ENCODE peak calls at places on chromosomes 11 and 22, in eight cellular contexts. One of them, this sample, is unnamed. For H3K4me1, the result is how much of the 10 kb centered on the place peaks cover.

GRCh38 chr11:6757373-6757967 is 14.3 kb downstream of the OR2AG2 start:
- DNase-seq in K562: peak
- DNase-seq in HepG2: peak
- DNase-seq in fibroblast of lung: peak
- DNase-seq in endothelial cell of umbilical vein: peak
- DNase-seq in mammary epithelial cell: peak
- DNase-seq in DND-41: peak
- DNase-seq in GM12878: no peak
- DNase-seq in this sample: peak

GRCh38 chr22:37442537-37442936 is 15.3 kb upstream of the ELFN2 start:
- DNase-seq in K562: no peak
- DNase-seq in HepG2: peak
- DNase-seq in fibroblast of lung: peak
- DNase-seq in endothelial cell of umbilical vein: no peak
- DNase-seq in mammary epithelial cell: peak
- DNase-seq in DND-41: no peak
- DNase-seq in GM12878: no peak
- DNase-seq in this sample: peak

GRCh38 chr11:41301023-41301422 is 158.4 kb downstream of the LRRC4C start:
- DNase-seq in K562: no peak
- DNase-seq in HepG2: no peak
- DNase-seq in fibroblast of lung: peak
- DNase-seq in endothelial cell of umbilical vein: no peak
- DNase-seq in mammary epithelial cell: no peak
- DNase-seq in DND-41: no peak
- DNase-seq in GM12878: no peak
- DNase-seq in this sample: peak

GRCh38 chr22:32803020-32803758 is 1.7 kb downstream of the TIMP3 start:
- DNase-seq in K562: no peak
- DNase-seq in HepG2: no peak
- DNase-seq in fibroblast of lung: peak
- DNase-seq in endothelial cell of umbilical vein: no peak
- DNase-seq in mammary epithelial cell: peak
- DNase-seq in DND-41: no peak
- DNase-seq in GM12878: no peak
- DNase-seq in this sample: no peak

GRCh38 chr22:22061085-22062077 is 78.8 kb upstream of the TOP3B start:
- DNase-seq in K562: no peak
- DNase-seq in HepG2: peak
- DNase-seq in fibroblast of lung: no peak
- DNase-seq in endothelial cell of umbilical vein: no peak
- DNase-seq in mammary epithelial cell: peak
- DNase-seq in DND-41: no peak
- DNase-seq in GM12878: no peak
- DNase-seq in this sample: peak

GRCh38 chr22:23098718-23099524 is 28.6 kb downstream of the GNAZ start:
- DNase-seq in K562: peak
- DNase-seq in HepG2: no peak
- DNase-seq in fibroblast of lung: peak
- DNase-seq in endothelial cell of umbilical vein: peak
- DNase-seq in mammary epithelial cell: no peak
- DNase-seq in DND-41: no peak
- DNase-seq in GM12878: no peak
- DNase-seq in this sample: peak

GRCh38 chr11:69954756-69955155 is 123.4 kb upstream of the ANO1 start:
- DNase-seq in K562: no peak
- DNase-seq in HepG2: no peak
- DNase-seq in fibroblast of lung: no peak
- DNase-seq in endothelial cell of umbilical vein: no peak
- DNase-seq in mammary epithelial cell: no peak
- DNase-seq in DND-41: no peak
- DNase-seq in GM12878: no peak
- DNase-seq in this sample: no peak

GRCh38 chr11:48043111-48043997 is 63.0 kb downstream of the PTPRJ start:
- DNase-seq in K562: no peak
- DNase-seq in HepG2: no peak
- DNase-seq in fibroblast of lung: no peak
- DNase-seq in endothelial cell of umbilical vein: no peak
- DNase-seq in mammary epithelial cell: no peak
- DNase-seq in DND-41: peak
- DNase-seq in GM12878: no peak
- DNase-seq in this sample: no peak

GRCh38 chr22:40107244-40107643 is 70.5 kb upstream of the TNRC6B start:
- DNase-seq in K562: no peak
- DNase-seq in HepG2: no peak
- DNase-seq in fibroblast of lung: no peak
- DNase-seq in endothelial cell of umbilical vein: no peak
- DNase-seq in mammary epithelial cell: no peak
- DNase-seq in DND-41: no peak
- DNase-seq in GM12878: no peak
- DNase-seq in this sample: no peak

GRCh38 chr11:112961751-112962747 is 829 bp downstream of the NCAM1 start:
- DNase-seq in K562: no peak
- DNase-seq in HepG2: no peak
- DNase-seq in fibroblast of lung: no peak
- DNase-seq in endothelial cell of umbilical vein: peak
- DNase-seq in mammary epithelial cell: no peak
- DNase-seq in DND-41: no peak
- DNase-seq in GM12878: no peak
- DNase-seq in this sample: peak

GRCh38 chr22:26502688-26503561 is 9.3 kb downstream of the TFIP11 start:
- DNase-seq in K562: no peak
- DNase-seq in HepG2: no peak
- DNase-seq in fibroblast of lung: peak
- DNase-seq in endothelial cell of umbilical vein: peak
- DNase-seq in mammary epithelial cell: peak
- DNase-seq in DND-41: peak
- DNase-seq in GM12878: no peak
- DNase-seq in this sample: peak

GRCh38 chr11:2779981-2780849 is 80.4 kb upstream of the KCNQ1OT1 start:
- DNase-seq in K562: no peak
- DNase-seq in HepG2: peak
- DNase-seq in fibroblast of lung: no peak
- DNase-seq in endothelial cell of umbilical vein: peak
- DNase-seq in mammary epithelial cell: no peak
- DNase-seq in DND-41: no peak
- DNase-seq in GM12878: no peak
- DNase-seq in this sample: no peak

GRCh38 chr11:75072582-75072981 is 24.1 kb downstream of the OR2AT4 start:
- DNase-seq in K562: no peak
- DNase-seq in HepG2: peak
- DNase-seq in fibroblast of lung: no peak
- DNase-seq in endothelial cell of umbilical vein: no peak
- DNase-seq in mammary epithelial cell: no peak
- DNase-seq in DND-41: no peak
- DNase-seq in GM12878: no peak
- DNase-seq in this sample: no peak

GRCh38 chr22:23058063-23058462 is 12.3 kb upstream of the GNAZ start:
- DNase-seq in K562: no peak
- DNase-seq in HepG2: no peak
- DNase-seq in fibroblast of lung: no peak
- DNase-seq in endothelial cell of umbilical vein: no peak
- DNase-seq in mammary epithelial cell: no peak
- DNase-seq in DND-41: no peak
- DNase-seq in GM12878: no peak
- DNase-seq in this sample: no peak

GRCh38 chr11:31812392-31813241 is 1.5 kb upstream of the PAX6 start:
- DNase-seq in K562: no peak
- DNase-seq in HepG2: peak
- DNase-seq in fibroblast of lung: peak
- DNase-seq in endothelial cell of umbilical vein: peak
- DNase-seq in mammary epithelial cell: no peak
- DNase-seq in DND-41: no peak
- DNase-seq in GM12878: no peak
- DNase-seq in this sample: no peak

GRCh38 chr11:64747961-64748715 is 4.2 kb upstream of the RASGRP2 start:
- DNase-seq in K562: no peak
- DNase-seq in HepG2: no peak
- DNase-seq in fibroblast of lung: peak
- DNase-seq in endothelial cell of umbilical vein: no peak
- DNase-seq in mammary epithelial cell: peak
- DNase-seq in DND-41: no peak
- DNase-seq in GM12878: no peak
- DNase-seq in this sample: no peak
- H3K4me1 ChIP-seq in K562: half or more
- H3K4me1 ChIP-seq in HepG2: under half
- H3K4me1 ChIP-seq in fibroblast of lung: under half
- H3K4me1 ChIP-seq in endothelial cell of umbilical vein: under half
- H3K4me1 ChIP-seq in mammary epithelial cell: under half
- H3K4me1 ChIP-seq in DND-41: under half
- H3K4me1 ChIP-seq in GM12878: under half
- H3K4me1 ChIP-seq in this sample: under half

GRCh38 chr11:111513240-111513605 is 1.0 kb upstream of the BTG4 start:
- DNase-seq in K562: no peak
- DNase-seq in HepG2: no peak
- DNase-seq in fibroblast of lung: no peak
- DNase-seq in endothelial cell of umbilical vein: peak
- DNase-seq in mammary epithelial cell: peak
- DNase-seq in DND-41: no peak
- DNase-seq in GM12878: no peak
- DNase-seq in this sample: no peak
- TF ChIP-seq EZH2 in K562: no peak
- TF ChIP-seq EZH2 in HepG2: no peak
- TF ChIP-seq EZH2 in fibroblast of lung: no peak
- TF ChIP-seq EZH2 in endothelial cell of umbilical vein: peak
- TF ChIP-seq EZH2 in mammary epithelial cell: no peak
- TF ChIP-seq EZH2 in DND-41: no peak
- TF ChIP-seq EZH2 in GM12878: no peak
- TF ChIP-seq EZH2 in this sample: no peak

DNA sequence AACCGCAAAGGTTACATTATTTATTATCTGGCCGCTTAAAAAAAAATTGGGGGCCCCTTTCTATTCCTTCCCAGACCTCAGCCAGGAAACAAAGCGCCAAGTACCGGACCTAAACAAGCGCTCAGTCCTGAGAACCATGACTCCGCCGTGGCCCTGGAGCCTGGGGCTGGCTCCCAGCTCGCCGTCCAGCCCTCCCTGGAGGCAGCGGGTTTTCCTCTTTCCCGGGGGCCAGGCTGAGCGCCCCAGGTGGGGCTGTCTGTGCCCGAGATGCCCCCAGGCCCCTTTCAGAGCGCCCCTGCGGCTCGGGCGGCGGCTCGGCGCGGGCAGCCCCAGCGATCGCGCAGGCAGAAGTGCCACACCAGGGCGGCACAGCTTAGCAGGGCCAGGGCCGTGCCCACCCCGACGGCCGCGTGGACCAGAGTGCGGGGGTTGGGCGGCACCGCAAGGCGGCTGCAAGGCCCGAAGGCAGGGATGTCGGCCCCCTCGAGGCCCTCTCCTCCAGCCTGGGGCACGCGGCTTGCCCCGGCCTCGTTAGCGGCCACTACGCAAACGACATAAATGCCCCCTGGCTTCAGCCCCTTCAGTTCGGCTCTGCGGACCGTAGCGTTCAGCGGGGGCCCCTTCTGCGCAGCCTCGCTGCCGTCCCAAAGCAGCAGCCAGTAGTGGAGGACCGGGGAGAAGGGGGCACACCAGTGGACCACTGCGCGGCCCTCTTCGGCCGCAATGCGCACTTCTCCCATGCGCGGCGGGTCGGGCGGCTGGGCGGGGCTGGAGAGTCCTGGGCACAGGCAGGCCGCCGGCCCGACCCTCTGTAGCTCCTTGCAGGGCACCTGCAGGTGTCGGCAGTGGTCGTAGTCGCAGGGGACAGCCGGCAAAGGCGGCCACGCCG is 1.6 kb downstream of the LRRN4CL start:
- DNase-seq in K562: no peak
- DNase-seq in HepG2: no peak
- DNase-seq in fibroblast of lung: no peak
- DNase-seq in endothelial cell of umbilical vein: no peak
- DNase-seq in mammary epithelial cell: no peak
- DNase-seq in DND-41: no peak
- DNase-seq in GM12878: no peak
- DNase-seq in this sample: no peak
- H3K27ac ChIP-seq in K562: no peak
- H3K27ac ChIP-seq in HepG2: no peak
- H3K27ac ChIP-seq in fibroblast of lung: no peak
- H3K27ac ChIP-seq in endothelial cell of umbilical vein: no peak
- H3K27ac ChIP-seq in mammary epithelial cell: no peak
- H3K27ac ChIP-seq in DND-41: no peak
- H3K27ac ChIP-seq in GM12878: no peak
- H3K27ac ChIP-seq in this sample: peak

GRCh38 chr22:44693756-44694155 is 8.2 kb upstream of the PRR5 start:
- DNase-seq in K562: no peak
- DNase-seq in HepG2: no peak
- DNase-seq in fibroblast of lung: no peak
- DNase-seq in endothelial cell of umbilical vein: no peak
- DNase-seq in mammary epithelial cell: no peak
- DNase-seq in DND-41: no peak
- DNase-seq in GM12878: no peak
- DNase-seq in this sample: no peak
- H3K4me1 ChIP-seq in K562: under half
- H3K4me1 ChIP-seq in HepG2: under half
- H3K4me1 ChIP-seq in fibroblast of lung: under half
- H3K4me1 ChIP-seq in endothelial cell of umbilical vein: under half
- H3K4me1 ChIP-seq in mammary epithelial cell: under half
- H3K4me1 ChIP-seq in DND-41: under half
- H3K4me1 ChIP-seq in GM12878: under half
- H3K4me1 ChIP-seq in this sample: under half

DNA sequence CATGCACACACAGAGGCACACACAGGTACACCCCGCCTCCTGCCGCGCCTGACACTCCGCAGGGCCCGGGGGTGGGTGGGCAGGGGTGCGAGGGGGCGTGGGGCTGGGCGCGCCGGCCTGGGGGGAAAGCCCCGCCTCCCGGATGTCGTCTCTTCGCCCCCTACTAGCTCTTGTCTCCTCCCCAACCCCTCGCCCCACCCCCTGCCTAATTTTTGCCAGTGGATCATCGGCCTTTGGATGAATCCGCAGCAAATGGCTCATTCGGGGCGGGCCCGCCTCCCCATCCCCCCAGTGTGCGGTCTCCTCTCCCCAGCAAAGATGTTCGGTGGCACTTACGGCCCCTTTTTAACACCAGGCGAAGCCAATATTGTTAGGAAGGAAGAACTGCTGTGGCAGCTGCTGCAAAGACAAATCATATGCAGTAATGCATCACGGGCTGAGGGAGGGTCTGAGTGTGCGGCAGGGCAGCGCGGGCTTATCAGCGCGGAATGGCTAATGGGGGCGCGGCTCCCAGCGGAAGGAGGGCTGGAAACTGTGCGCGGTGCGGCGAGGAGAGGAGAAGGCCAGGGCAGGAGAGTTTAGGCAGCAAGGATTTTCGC is 13.4 kb upstream of the NECTIN1 start:
- DNase-seq in K562: peak
- DNase-seq in HepG2: no peak
- DNase-seq in fibroblast of lung: peak
- DNase-seq in endothelial cell of umbilical vein: no peak
- DNase-seq in mammary epithelial cell: no peak
- DNase-seq in DND-41: no peak
- DNase-seq in GM12878: no peak
- DNase-seq in this sample: peak
- TF ChIP-seq EZH2 in K562: no peak
- TF ChIP-seq EZH2 in HepG2: no peak
- TF ChIP-seq EZH2 in fibroblast of lung: no peak
- TF ChIP-seq EZH2 in endothelial cell of umbilical vein: no peak
- TF ChIP-seq EZH2 in mammary epithelial cell: no peak
- TF ChIP-seq EZH2 in DND-41: no peak
- TF ChIP-seq EZH2 in GM12878: no peak
- TF ChIP-seq EZH2 in this sample: no peak

DNA sequence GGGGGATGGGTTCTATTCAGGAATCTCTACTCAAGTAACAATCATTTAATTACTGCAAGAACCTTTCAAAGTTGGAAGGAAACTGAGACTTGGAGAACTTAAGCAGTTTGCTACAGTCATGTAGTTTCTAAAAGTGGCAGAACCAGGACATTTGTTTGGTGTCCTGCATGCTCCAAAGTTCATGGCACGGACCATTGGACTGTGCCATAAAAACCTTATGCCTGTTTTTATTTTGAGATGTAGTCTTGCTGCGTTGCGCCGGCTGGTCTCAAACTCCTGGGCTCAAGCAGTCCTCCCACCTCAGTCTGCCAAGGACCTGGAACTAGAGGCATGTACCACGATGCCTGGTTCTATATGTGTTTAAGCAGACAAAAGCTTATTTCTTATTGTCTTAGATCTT is 18.6 kb upstream of the AIFM3 start:
- DNase-seq in K562: no peak
- DNase-seq in HepG2: no peak
- DNase-seq in fibroblast of lung: no peak
- DNase-seq in endothelial cell of umbilical vein: no peak
- DNase-seq in mammary epithelial cell: no peak
- DNase-seq in DND-41: no peak
- DNase-seq in GM12878: no peak
- DNase-seq in this sample: no peak
- H3K27ac ChIP-seq in K562: no peak
- H3K27ac ChIP-seq in HepG2: peak
- H3K27ac ChIP-seq in fibroblast of lung: no peak
- H3K27ac ChIP-seq in endothelial cell of umbilical vein: no peak
- H3K27ac ChIP-seq in mammary epithelial cell: no peak
- H3K27ac ChIP-seq in DND-41: no peak
- H3K27ac ChIP-seq in GM12878: no peak
- H3K27ac ChIP-seq in this sample: no peak